ENCODE peak calls at places on chromosomes 6 and 20, in five cellular contexts. N is left ventricle myocardium inferior, Z is heart left ventricle, I is BE2C, M is tibial nerve. X is an unnamed sample.

GRCh38 chr20:46999821-47000465 is 105.3 kb downstream of the EYA2 start:
- DNase-seq in I (no peak), Z (no peak), N (no peak), M (no peak), X (no peak)

GRCh38 chr6:43129434-43130194 is 41.5 kb upstream of the SRF start:
- DNase-seq in I (peak), N (no peak), M (no peak), Z (no peak), X (peak)

GRCh38 chr6:117346142-117346930 is 79.4 kb downstream of the ROS1 start:
- DNase-seq in Z (no peak), M (no peak), I (no peak), N (no peak), X (no peak)

GRCh38 chr6:142542704-142543233 is 241.0 kb downstream of the ADGRG6 start:
- DNase-seq in M (peak), I (no peak), N (peak), Z (peak), X (no peak)

GRCh38 chr6:33103776-33104175 is 28.0 kb downstream of the HLA-DPB1 start:
- DNase-seq in M (no peak), Z (no peak), I (no peak), N (no peak), X (no peak)

GRCh38 chr20:13868331-13868730 is 83.5 kb downstream of the NDUFAF5 start:
- DNase-seq in N (no peak), I (no peak), M (no peak), Z (no peak), X (no peak)

GRCh38 chr20:12113468-12114371 is 196.0 kb downstream of the BTBD3 start:
- DNase-seq in M (peak), I (no peak), Z (peak), N (no peak), X (no peak)

GRCh38 chr6:139888691-139889122 is 514.3 kb upstream of the CITED2 start:
- DNase-seq in N (no peak), I (no peak), M (no peak), Z (no peak), X (no peak)

GRCh38 chr6:156102129-156102528 is 646.5 kb upstream of the NOX3 start:
- DNase-seq in N (no peak), M (no peak), Z (no peak), I (peak), X (peak)

GRCh38 chr6:13924146-13924948 is 405 bp upstream of the RNF182 start:
- DNase-seq in M (no peak), N (peak), Z (peak), I (peak), X (no peak)

GRCh38 chr6:106315765-106316375 is 9.7 kb downstream of the ATG5 start:
- DNase-seq in I (no peak), M (no peak), Z (no peak), N (no peak), X (no peak)

GRCh38 chr20:43949741-43950618 is 35.3 kb downstream of the TOX2 start:
- DNase-seq in Z (peak), I (no peak), M (no peak), N (peak), X (peak)

GRCh38 chr6:116560130-116560529 is 6.6 kb downstream of the CALHM4 start:
- DNase-seq in I (no peak), Z (no peak), N (no peak), M (no peak), X (no peak)

GRCh38 chr6:135514706-135515105 is 17.2 kb upstream of the AHI1 start:
- DNase-seq in M (no peak), N (no peak), Z (no peak), I (no peak), X (no peak)

GRCh38 chr6:137493218-137494038 is 766 bp downstream of the OLIG3 start:
- DNase-seq in Z (no peak), M (no peak), N (no peak), I (no peak), X (peak)

GRCh38 chr6:114100421-114100820 is 129.5 kb upstream of the HDAC2 start:
- DNase-seq in I (no peak), M (no peak), Z (no peak), N (no peak), X (no peak)

GRCh38 chr20:17226410-17227198 is at the start of gene PCSK2:
- DNase-seq in M (no peak), N (peak), Z (peak), I (peak), X (peak)

GRCh38 chr6:89508755-89509563 is 76.0 kb downstream of the ANKRD6 start:
- DNase-seq in Z (no peak), M (no peak), I (no peak), N (no peak), X (no peak)

GRCh38 chr6:147283460-147283859 is 79.2 kb downstream of the STXBP5 start:
- DNase-seq in I (no peak), Z (no peak), M (no peak), N (no peak), X (no peak)

GRCh38 chr6:113120577-113121285 is 736.4 kb upstream of the MARCKS start:
- DNase-seq in M (no peak), Z (no peak), I (no peak), N (no peak), X (no peak)

GRCh38 chr6:95431637-95432228 is 145.6 kb upstream of the MANEA start:
- DNase-seq in I (peak), Z (no peak), M (peak), N (no peak), X (peak)

GRCh38 chr6:6584310-6585002 is 4.1 kb upstream of the LY86 start:
- DNase-seq in M (no peak), I (no peak), Z (no peak), N (no peak), X (no peak)

GRCh38 chr20:46705378-46705729 is 4.1 kb upstream of the SLC2A10 start:
- DNase-seq in M (peak), I (no peak), Z (no peak), N (no peak), X (no peak)

GRCh38 chr6:136137008-136137689 is 113.0 kb downstream of the MTFR2 start:
- DNase-seq in Z (no peak), N (no peak), M (no peak), I (no peak), X (no peak)

GRCh38 chr6:28988536-28989415 is 16.3 kb downstream of the ZNF311 start:
- DNase-seq in N (peak), Z (peak), I (peak), M (peak), X (peak)

GRCh38 chr20:1119128-1119505 is 715 bp downstream of the PSMF1 start:
- DNase-seq in N (no peak), M (no peak), Z (no peak), I (no peak), X (peak)

GRCh38 chr20:9359561-9360308 is 154.7 kb upstream of the LAMP5 start:
- DNase-seq in N (no peak), Z (no peak), M (peak), I (peak), X (peak)

GRCh38 chr20:64038579-64039292 is 2.8 kb downstream of the C20orf204 start:
- DNase-seq in Z (peak), M (no peak), I (peak), N (peak), X (peak)

GRCh38 chr6:144599615-144600014 is 314.5 kb downstream of the UTRN start:
- DNase-seq in Z (no peak), M (no peak), N (no peak), I (no peak), X (no peak)

GRCh38 chr6:73513496-73513854 is 7.4 kb downstream of the EEF1A1 start:
- DNase-seq in N (no peak), I (no peak), M (no peak), Z (no peak), X (no peak)

GRCh38 chr6:100426241-100426640 is 38.5 kb downstream of the SIM1 start:
- DNase-seq in Z (no peak), M (no peak), N (no peak), I (no peak), X (no peak)

GRCh38 chr6:126182650-126183311 is 157.1 kb upstream of the CENPW start:
- DNase-seq in I (no peak), N (no peak), M (no peak), Z (no peak), X (no peak)

GRCh38 chr6:52417675-52418111 is 2.4 kb upstream of the EFHC1 start:
- DNase-seq in M (no peak), I (peak), Z (no peak), N (no peak), X (no peak)

GRCh38 chr20:48667889-48668413 is 159.8 kb downstream of the PREX1 start:
- DNase-seq in Z (no peak), N (no peak), I (peak), M (no peak), X (no peak)

GRCh38 chr6:98764378-98764911 is 69.9 kb upstream of the POU3F2 start:
- DNase-seq in I (no peak), Z (no peak), M (no peak), N (no peak), X (no peak)

GRCh38 chr6:98775205-98775604 is 59.2 kb upstream of the POU3F2 start:
- DNase-seq in M (no peak), I (no peak), Z (no peak), N (no peak), X (no peak)

DNA sequence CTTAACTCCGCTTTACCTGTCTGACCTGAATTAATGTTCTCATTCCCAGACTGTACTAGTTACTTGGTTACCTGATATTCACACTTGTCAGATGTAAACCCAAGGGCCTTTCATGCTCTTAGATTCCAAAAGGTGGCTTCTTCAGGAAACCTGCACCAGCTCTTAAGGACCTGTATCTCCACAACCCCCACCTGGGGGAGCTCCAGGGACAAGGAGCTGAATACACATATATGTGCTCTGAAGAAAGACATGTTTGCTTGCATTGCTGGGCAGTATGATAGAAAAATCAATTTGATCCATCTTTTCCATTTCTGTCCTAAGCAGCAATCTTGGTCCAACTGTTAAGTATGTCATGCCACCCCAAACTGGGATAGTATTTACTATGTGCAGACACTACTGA is 64.8 kb upstream of the POU3F2 start:
- DNase-seq in I (peak), M (no peak), N (no peak), Z (no peak), X (no peak)
- TF ChIP-seq CTCF in I (peak), M (no peak), N (peak), Z (no peak), X (no peak)

DNA sequence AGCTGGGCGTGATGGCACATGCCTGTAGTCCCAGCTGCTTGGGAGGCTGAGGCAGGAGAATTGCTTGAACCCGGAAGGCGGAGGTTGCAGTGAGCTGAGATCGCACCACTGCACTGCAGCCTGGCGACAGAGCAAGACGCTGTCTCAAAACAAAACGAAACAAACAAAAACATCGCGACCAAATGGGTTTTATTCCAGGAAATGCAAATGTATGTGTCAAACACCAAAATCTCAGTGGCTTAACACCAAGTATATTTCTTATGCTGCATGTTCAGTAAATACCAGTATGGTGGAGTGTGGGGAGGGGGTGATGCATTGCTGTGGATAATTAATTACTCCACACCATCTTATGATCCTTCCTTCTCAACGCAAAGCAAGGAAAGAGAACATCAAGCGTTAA is 28.1 kb downstream of the ACTR5 start:
- DNase-seq in N (no peak), M (no peak), I (no peak), Z (no peak), X (no peak)
- H3K4me3 ChIP-seq in N (no peak), M (no peak), I (no peak), Z (no peak), X (no peak)

GRCh38 chr6:56172144-56172543 is 75.2 kb downstream of the COL21A1 start:
- DNase-seq in M (no peak), I (no peak), N (no peak), Z (no peak), X (no peak)
- TF ChIP-seq CTCF in M (no peak), I (no peak), N (no peak), Z (no peak), X (no peak)

GRCh38 chr20:2299301-2299700 is 3.5 kb downstream of the TGM3 start:
- DNase-seq in N (peak), I (no peak), M (peak), Z (no peak), X (peak)
- H3K4me3 ChIP-seq in N (no peak), I (no peak), M (no peak), Z (no peak), X (no peak)

DNA sequence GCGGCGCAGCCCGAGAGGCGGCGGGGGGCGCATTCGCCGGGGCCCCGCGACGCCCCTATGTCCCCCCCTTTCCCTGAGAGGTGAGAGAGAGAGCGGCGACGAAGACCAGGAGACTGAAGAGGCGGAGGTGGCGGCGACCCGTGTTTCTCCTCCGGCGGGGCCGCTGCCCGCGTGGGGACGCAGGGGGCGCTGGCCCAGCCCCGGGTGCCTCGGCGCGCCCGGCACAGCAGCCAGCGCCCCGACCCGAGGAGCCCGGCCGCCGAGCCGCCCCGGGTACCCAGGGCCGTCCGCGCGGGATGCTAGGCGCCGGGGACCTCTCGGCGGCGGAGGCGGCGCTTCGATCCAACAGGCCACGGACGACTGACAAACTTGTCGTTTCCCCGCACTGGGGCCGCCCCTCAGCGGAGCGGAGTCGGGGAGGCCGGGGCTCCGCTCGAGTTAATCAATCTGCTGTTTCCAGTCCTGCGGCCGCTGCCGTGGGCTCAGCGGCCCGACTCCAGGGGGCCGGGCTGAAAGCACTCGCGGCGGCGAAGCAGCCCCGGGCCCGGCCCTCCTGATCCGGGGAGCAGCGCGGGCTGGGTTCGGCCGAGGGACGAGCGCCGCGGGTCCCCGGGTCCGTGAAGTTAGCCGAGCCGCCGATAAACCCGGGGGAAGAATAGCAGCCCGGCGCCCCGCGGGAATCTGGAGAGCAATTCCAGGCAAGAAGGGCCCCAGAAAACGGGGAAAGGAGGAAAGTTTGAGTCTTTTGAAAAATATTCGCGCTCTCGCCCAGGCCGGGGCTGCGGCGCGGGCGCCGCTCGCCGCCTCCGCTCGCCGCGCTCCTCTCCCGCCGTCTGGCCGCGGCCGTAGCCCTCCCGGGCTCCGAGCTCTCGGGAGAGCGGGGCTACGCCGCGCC is 595 bp downstream of the MDGA1 start:
- DNase-seq in N (peak), Z (no peak), I (peak), M (peak), X (no peak)
- TF ChIP-seq CTCF in N (no peak), Z (no peak), I (peak), M (no peak), X (no peak)

DNA sequence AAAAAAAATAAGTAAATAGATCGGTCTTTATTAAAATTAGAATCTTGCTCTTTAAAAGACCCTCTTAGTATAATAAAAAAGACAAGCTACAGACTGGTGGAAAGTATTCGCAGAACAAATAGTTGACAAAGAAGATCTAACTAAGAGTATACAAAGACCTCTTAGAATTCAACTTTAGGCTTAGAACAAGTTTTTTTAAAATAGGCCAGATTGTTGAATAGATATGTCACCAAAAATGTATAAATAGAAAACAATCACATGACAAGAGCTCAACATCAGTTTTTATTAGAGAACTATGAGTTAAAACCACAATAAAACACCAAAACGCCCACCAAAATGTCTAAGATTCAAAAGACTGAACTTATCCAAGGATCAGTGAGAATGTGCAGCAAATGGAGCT is 632.7 kb upstream of the PTCHD4 start:
- DNase-seq in I (no peak), N (no peak), M (no peak), Z (no peak), X (no peak)
- H3K4me3 ChIP-seq in I (no peak), N (no peak), M (no peak), Z (no peak), X (no peak)

DNA sequence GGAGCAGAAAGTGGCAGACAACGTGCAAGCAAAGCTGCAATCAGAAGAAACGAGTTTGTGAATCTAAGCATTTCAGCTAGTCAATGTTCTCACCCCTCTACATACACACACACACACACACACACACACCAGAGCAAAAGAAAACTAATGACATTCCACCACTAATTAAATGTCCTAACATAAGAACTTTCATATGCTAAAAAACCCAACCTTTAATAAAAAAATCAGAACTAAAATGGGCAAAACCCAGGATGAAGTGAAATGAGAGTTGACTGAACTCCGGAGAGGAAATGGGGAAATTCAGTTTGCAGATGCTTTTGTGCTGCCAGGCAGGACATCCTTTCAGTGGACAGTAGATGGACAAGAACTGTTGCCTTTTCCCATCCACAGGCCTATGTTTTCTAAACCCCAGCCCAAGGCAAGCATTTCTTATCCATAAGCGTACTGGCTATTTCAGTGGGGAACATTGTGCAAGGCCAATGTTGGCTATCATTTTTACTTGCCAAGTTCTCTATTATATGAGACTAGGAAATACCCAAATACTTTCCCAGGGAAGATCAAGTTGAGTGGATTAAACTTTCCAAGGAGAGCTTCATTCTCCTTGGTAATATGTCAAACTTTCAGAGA is 27.2 kb downstream of the RIN2 start:
- DNase-seq in I (no peak), M (no peak), Z (no peak), N (no peak), X (no peak)
- TF ChIP-seq CTCF in I (no peak), M (no peak), Z (no peak), N (no peak), X (no peak)

DNA sequence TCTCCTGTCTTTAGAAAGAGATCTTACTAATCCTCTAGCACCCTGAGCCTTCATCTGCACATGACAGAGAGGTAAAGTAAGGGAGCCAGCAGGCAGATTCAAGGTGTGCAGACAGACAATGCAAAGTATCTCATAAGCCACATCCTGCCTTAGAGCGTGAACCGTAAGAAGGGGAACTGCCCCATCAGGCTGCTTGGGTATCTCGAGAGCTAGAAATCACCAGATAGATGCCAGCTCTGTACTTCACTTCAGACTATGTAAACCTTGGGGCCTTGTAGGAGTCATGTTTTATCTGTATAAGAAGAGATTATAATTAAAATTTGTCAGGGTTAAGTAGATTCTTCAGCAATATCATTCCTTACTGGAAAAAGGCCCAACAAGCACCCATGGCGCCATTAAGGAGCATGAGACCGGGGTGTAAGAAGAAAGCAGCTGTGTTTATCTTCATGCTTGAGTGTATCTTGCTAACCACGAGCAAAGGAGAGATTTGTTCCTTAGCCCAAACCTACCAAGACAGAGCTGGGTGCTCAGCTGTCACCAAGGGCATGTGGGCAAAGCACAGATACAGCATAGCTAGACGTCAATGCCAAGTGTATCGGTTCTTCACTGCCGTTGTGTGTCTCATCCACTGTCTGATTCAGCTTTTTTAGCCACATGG is 24.4 kb downstream of the CNR1 start:
- DNase-seq in N (no peak), M (no peak), Z (no peak), I (no peak), X (no peak)
- H3K4me3 ChIP-seq in N (no peak), M (no peak), Z (no peak), I (no peak), X (no peak)